ENCODE peak calls at places on chromosomes 4 and X, in nine cellular contexts. L is tibial nerve; E is GM23248; A is heart left ventricle; U is lower lobe of right lung; K is CD4-positive, alpha-beta T cell; O is stomach; Z is fibroblast of lung; C is MG63. J is an unnamed sample. For H3K9me3, the result is how much of the 10 kb centered on the place peaks cover.

GRCh38 chrX:136210806-136211205 is 40.4 kb downstream of the MAP7D3 start:
- DNase-seq in L (no peak), E (no peak), A (no peak), U (no peak), K (no peak), O (no peak), Z (no peak), C (no peak), J (no peak)

GRCh38 chr4:122152699-122153328 is 683 bp downstream of the BLTP1 start:
- DNase-seq in L (peak), E (peak), A (peak), U (peak), K (peak), O (peak), Z (peak), C (peak), J (peak)

GRCh38 chrX:13287816-13288215 is 32.0 kb downstream of the ATXN3L start:
- DNase-seq in L (no peak), E (peak), A (no peak), U (no peak), K (no peak), O (no peak), Z (peak), C (no peak), J (no peak)

GRCh38 chrX:20515841-20516461 is 249.2 kb upstream of the RPS6KA3 start:
- DNase-seq in L (no peak), E (peak), A (no peak), U (no peak), K (no peak), O (no peak), Z (peak), C (peak), J (no peak)

GRCh38 chr4:147749811-147750321 is 18.0 kb downstream of the ARHGAP10 start:
- DNase-seq in L (no peak), E (no peak), A (no peak), U (no peak), K (no peak), O (no peak), Z (peak), C (no peak), J (no peak)

GRCh38 chr4:2291705-2292651 is 30.1 kb upstream of the MXD4 start:
- DNase-seq in L (no peak), E (no peak), A (peak), U (no peak), K (no peak), O (no peak), Z (no peak), C (no peak), J (no peak)

GRCh38 chrX:109990582-109991276 is 12.2 kb upstream of the TMEM164 start:
- DNase-seq in L (no peak), E (no peak), A (no peak), U (no peak), K (no peak), O (no peak), Z (no peak), C (no peak), J (no peak)

GRCh38 chr4:162705130-162705803 is 461.4 kb downstream of the NAF1 start:
- DNase-seq in L (no peak), E (no peak), A (no peak), U (no peak), K (no peak), O (no peak), Z (no peak), C (no peak), J (no peak)

GRCh38 chr4:43348591-43348990 is 456.1 kb downstream of the GRXCR1 start:
- DNase-seq in L (no peak), E (peak), A (no peak), U (no peak), K (no peak), O (no peak), Z (no peak), C (no peak), J (no peak)

GRCh38 chr4:17514865-17515264 is at the start of gene CLRN2:
- DNase-seq in L (no peak), E (no peak), A (no peak), U (no peak), K (no peak), O (no peak), Z (no peak), C (no peak), J (no peak)

GRCh38 chr4:6942238-6942800 is 32.7 kb downstream of the TBC1D14 start:
- DNase-seq in L (no peak), E (peak), A (no peak), U (no peak), K (peak), O (no peak), Z (peak), C (peak), J (no peak)

GRCh38 chr4:122602277-122603142 is 18.4 kb downstream of the IL21 start:
- DNase-seq in L (no peak), E (peak), A (no peak), U (no peak), K (no peak), O (no peak), Z (peak), C (no peak), J (no peak)

GRCh38 chr4:11503166-11503565 is 74.5 kb upstream of the HS3ST1 start:
- DNase-seq in L (no peak), E (no peak), A (peak), U (no peak), K (no peak), O (peak), Z (no peak), C (no peak), J (no peak)

GRCh38 chr4:118235726-118236125 is 117.1 kb downstream of the PRSS12 start:
- DNase-seq in L (no peak), E (no peak), A (no peak), U (no peak), K (no peak), O (no peak), Z (no peak), C (no peak), J (no peak)

GRCh38 chr4:86220137-86220536 is 139.7 kb downstream of the MAPK10 start:
- DNase-seq in L (no peak), E (peak), A (no peak), U (no peak), K (no peak), O (no peak), Z (peak), C (no peak), J (no peak)

DNA sequence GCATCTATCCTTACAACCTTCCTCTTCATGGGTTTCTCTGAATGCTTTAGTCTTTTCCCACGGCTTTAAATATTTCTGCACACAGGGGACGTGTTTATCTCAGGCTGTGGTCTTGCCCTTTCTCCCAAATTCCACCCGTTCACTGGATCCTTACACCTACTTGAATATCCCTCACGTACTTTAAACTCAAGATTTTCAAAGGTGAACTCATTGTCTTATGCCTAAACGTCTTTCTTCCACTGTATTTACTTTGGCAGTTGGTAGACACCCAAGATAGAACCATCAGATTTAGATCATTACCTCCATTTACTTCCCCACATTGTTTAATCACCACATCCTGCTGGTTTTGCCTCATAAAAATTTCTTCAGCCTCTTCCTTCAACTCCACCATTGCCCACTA is 269.2 kb downstream of the CBLL2 start:
- DNase-seq in L (no peak), E (no peak), A (no peak), U (no peak), K (no peak), O (no peak), Z (peak), C (no peak), J (no peak)
- H3K9me3 ChIP-seq in L (under half), E (under half), A (under half), U (under half), K (under half), O (under half), Z (under half), C (under half), J (under half)

GRCh38 chrX:71128166-71128833 is 9.9 kb downstream of the MED12 start:
- DNase-seq in L (no peak), E (peak), A (no peak), U (no peak), K (no peak), O (no peak), Z (peak), C (no peak), J (no peak)
- H3K9me3 ChIP-seq in L (under half), E (under half), A (under half), U (under half), K (under half), O (under half), Z (under half), C (under half), J (under half)

DNA sequence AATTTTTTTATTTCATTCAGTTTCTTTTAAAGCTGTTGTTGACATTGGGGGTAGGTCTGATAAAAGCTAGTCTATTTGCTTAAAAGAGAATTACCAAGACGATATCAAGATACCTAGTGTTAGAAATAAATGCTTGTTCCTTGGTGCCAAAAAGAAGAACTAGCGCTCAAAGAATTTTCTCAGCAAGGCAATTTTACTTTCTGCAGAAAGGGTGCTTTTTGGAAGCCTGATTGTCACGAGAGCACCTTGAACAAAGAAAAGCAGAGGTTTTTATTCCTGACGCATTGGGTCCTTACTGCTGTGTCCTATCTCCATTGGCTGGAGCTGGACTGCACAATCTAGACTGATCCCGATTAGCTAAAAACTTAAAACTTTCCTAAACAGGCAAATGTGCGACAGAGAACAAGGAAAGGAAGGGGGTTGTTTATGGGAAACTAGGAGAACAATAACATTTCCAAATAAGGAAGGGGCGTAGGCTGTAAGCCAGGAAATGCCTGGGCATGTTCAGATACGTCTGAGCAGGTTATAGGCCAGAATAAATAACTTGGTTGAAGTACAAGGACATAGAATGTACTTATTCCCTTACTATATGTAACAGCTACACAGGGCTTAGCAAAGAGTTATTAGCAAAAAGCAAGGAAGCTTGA is 50.3 kb upstream of the STPG2 start:
- DNase-seq in L (no peak), E (no peak), A (no peak), U (no peak), K (no peak), O (no peak), Z (no peak), C (no peak), J (no peak)
- H3K9me3 ChIP-seq in L (under half), E (under half), A (under half), U (under half), K (under half), O (under half), Z (under half), C (under half), J (under half)

GRCh38 chrX:44927398-44927797 is 54.4 kb downstream of the KDM6A start:
- DNase-seq in L (no peak), E (no peak), A (no peak), U (no peak), K (no peak), O (no peak), Z (no peak), C (no peak), J (no peak)

GRCh38 chrX:44918722-44919121 is 45.7 kb downstream of the KDM6A start:
- DNase-seq in L (no peak), E (no peak), A (no peak), U (no peak), K (no peak), O (no peak), Z (no peak), C (no peak), J (no peak)

DNA sequence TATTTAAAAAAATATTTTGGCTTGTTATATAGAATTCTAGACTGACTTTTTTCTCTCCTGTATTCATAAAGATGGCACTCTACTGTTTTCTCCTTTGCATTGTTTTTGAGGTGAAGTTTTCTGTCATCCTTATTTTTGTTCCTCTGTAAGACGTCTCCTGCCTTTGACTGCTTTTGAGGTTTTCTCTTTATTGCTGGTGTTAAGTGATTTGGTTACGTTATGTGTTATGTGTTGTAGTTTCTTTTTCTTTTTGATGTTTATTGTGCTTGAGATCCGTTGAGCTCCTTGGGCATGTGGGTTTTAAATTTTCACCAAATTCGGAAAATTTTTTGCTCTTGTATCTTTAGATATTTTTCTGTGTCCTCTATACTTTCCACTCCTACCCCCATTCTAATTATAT is 50.0 kb downstream of the KDM6A start:
- DNase-seq in L (no peak), E (no peak), A (no peak), U (no peak), K (no peak), O (no peak), Z (no peak), C (no peak), J (no peak)
- H3K9me3 ChIP-seq in L (under half), E (under half), A (under half), U (under half), K (under half), O (under half), Z (under half), C (under half), J (under half)

GRCh38 chr4:1250527-1250812 is 1.5 kb upstream of the CTBP1 start:
- DNase-seq in L (no peak), E (no peak), A (no peak), U (no peak), K (no peak), O (no peak), Z (no peak), C (no peak), J (no peak)

GRCh38 chr4:1249731-1250526 is 999 bp upstream of the CTBP1 start:
- DNase-seq in L (no peak), E (peak), A (no peak), U (peak), K (peak), O (no peak), Z (peak), C (no peak), J (peak)

GRCh38 chr4:1252928-1253492 is 4.1 kb upstream of the CTBP1 start:
- DNase-seq in L (no peak), E (no peak), A (no peak), U (no peak), K (no peak), O (no peak), Z (no peak), C (no peak), J (no peak)

GRCh38 chr4:1251773-1252066 is 2.8 kb upstream of the CTBP1 start:
- DNase-seq in L (no peak), E (no peak), A (no peak), U (no peak), K (no peak), O (no peak), Z (no peak), C (no peak), J (no peak)

GRCh38 chr4:1250921-1251772 is 2.2 kb upstream of the CTBP1 start:
- DNase-seq in L (no peak), E (no peak), A (no peak), U (peak), K (no peak), O (no peak), Z (no peak), C (no peak), J (no peak)
- H3K9me3 ChIP-seq in L (under half), E (under half), A (under half), U (under half), K (under half), O (under half), Z (under half), C (under half), J (under half)

DNA sequence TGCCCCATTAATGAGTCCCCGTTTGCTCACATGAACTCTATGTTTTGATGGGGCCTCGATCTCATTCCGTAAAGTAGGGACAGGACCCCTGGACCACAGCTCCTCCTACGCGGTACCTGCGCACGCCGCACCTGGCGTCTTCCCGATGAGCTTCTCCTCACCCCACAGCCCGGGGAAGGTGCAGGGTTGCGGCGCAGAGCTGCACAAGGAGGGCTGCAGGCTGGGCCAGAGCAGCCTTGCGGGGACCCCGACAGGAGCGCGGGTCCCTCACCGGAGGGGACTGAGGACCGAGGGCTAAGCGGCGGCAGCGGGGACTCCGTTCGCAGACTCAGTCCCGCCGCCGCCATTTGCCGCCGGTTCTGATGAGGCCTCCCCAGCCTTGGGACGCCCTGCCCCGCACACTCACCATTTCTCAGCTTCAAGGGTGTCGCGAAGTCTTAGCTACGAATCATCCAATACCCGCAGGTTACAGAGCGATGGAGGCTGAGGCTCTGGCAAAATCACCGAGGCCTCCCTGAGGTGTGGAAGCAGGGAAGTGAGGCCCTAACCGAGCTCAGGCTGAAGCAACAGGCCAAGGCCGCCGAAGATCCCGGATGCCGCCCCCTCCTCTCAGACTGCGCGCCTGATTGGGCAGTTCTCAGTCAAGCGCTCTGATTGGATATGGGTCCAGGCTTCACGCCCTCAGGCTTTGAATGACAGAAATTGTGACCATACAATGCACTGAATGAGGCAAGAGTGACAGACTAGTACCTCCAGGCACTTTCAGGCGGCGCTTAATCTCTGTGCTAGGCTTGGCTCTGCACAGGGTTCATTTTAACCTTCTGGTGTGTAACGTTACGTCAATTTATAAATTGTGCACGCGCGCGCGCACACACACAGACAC is 25.1 kb downstream of the ZNF721 start:
- DNase-seq in L (peak), E (peak), A (peak), U (peak), K (peak), O (peak), Z (peak), C (peak), J (peak)
- H3K9me3 ChIP-seq in L (under half), E (under half), A (under half), U (under half), K (half or more), O (under half), Z (under half), C (under half), J (under half)

GRCh38 chrX:153382563-153383482 is 18.3 kb downstream of the PNMA6E start:
- DNase-seq in L (no peak), E (no peak), A (no peak), U (no peak), K (no peak), O (no peak), Z (no peak), C (no peak), J (no peak)

GRCh38 chrX:153381684-153382532 is 19.2 kb downstream of the PNMA6E start:
- DNase-seq in L (peak), E (peak), A (no peak), U (no peak), K (no peak), O (no peak), Z (peak), C (peak), J (no peak)

GRCh38 chrX:153387345-153387744 is 13.8 kb downstream of the PNMA6E start:
- DNase-seq in L (no peak), E (no peak), A (no peak), U (no peak), K (no peak), O (no peak), Z (no peak), C (no peak), J (no peak)

GRCh38 chrX:153386097-153386496 is 15.1 kb downstream of the PNMA6E start:
- DNase-seq in L (no peak), E (no peak), A (no peak), U (no peak), K (no peak), O (no peak), Z (no peak), C (no peak), J (no peak)

DNA sequence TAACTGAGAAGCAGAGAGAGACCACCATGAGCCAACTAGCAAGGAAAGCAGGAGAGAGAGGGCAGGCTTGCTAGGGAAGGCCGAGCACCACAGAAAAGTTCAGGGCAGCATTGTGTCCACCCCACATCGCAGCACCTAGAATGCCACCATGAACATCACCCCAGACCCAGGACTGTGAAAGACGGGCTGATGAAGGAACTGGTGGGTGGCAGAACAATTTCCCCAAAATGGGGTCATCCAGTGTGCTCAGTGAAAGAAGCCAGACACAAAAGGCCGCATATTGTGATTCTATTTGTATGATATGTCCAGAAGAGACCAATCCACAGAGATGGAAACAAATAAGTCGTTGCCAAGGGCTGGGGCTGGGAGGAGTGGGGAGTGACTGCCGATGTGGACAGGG is 16.8 kb downstream of the PNMA6E start:
- DNase-seq in L (no peak), E (no peak), A (no peak), U (no peak), K (no peak), O (no peak), Z (no peak), C (no peak), J (no peak)
- H3K9me3 ChIP-seq in L (under half), E (under half), A (under half), U (under half), K (under half), O (under half), Z (under half), C (under half), J (under half)

GRCh38 chr4:166377578-166377977 is 504.5 kb downstream of the TLL1 start:
- DNase-seq in L (no peak), E (no peak), A (no peak), U (no peak), K (no peak), O (no peak), Z (no peak), C (no peak), J (no peak)
- H3K9me3 ChIP-seq in L (under half), E (under half), A (under half), U (under half), K (under half), O (under half), Z (under half), C (under half), J (under half)

DNA sequence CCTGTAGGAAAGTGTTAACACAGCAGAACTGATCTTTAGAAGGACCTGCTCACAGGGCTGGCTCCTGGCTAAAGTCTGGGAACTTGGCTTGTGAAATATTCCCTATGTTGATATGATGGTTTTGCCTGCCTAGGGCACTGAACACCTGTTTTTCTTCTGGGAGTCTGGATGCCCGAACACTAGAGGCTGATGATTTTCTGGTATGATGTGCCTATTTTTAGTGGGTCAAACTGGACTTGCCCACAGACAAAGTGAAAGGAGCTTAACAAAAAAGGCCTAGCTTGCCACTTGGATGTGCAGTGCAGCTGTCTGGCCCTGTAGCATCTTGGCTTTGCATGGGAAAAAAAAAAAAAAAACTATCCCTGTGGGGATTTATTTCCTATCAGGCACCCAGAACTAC is 39.1 kb downstream of the ZNF674 start:
- DNase-seq in L (no peak), E (no peak), A (no peak), U (no peak), K (no peak), O (no peak), Z (no peak), C (no peak), J (no peak)
- H3K9me3 ChIP-seq in L (under half), E (under half), A (under half), U (under half), K (under half), O (under half), Z (under half), C (under half), J (under half)

J was measured in T-helper 17 cell.